ENCODE peak calls at places on chromosome 7, in six cellular contexts. Y is heart right ventricle; T is CD8-positive, alpha-beta T cell; Q is neuronal stem cell; N is prostate gland; F is thoracic aorta. L is an unnamed sample.

GRCh38 chr7:155943251-155943899 is 131.1 kb upstream of the SHH start:
- DNase-seq in Y (no peak), T (no peak), Q (no peak), N (no peak), F (no peak), L (no peak)

GRCh38 chr7:120743128-120743527 is 114.8 kb downstream of the TSPAN12 start:
- DNase-seq in Y (no peak), T (no peak), Q (no peak), N (no peak), F (no peak), L (no peak)

GRCh38 chr7:22429386-22429785 is 70.6 kb downstream of the STEAP1B start:
- DNase-seq in Y (no peak), T (no peak), Q (no peak), N (no peak), F (no peak), L (no peak)

GRCh38 chr7:23546897-23547572 is 15.3 kb upstream of the TRA2A start:
- DNase-seq in Y (peak; percentile 37), T (peak; percentile 64), Q (peak; percentile 88), N (peak; percentile 76), F (no peak), L (peak; percentile 60)

GRCh38 chr7:148633761-148634160 is 43.2 kb downstream of the C7orf33 start:
- DNase-seq in Y (no peak), T (no peak), Q (no peak), N (no peak), F (no peak), L (no peak)

GRCh38 chr7:135718794-135719436 is 9.1 kb downstream of the SLC13A4 start:
- DNase-seq in Y (no peak), T (no peak), Q (peak; percentile 50), N (no peak), F (no peak), L (no peak)

GRCh38 chr7:42456267-42456666 is 219.3 kb upstream of the GLI3 start:
- DNase-seq in Y (no peak), T (no peak), Q (no peak), N (no peak), F (no peak), L (no peak)

GRCh38 chr7:69630292-69630691 is 32.0 kb downstream of the AUTS2 start:
- DNase-seq in Y (no peak), T (no peak), Q (no peak), N (no peak), F (no peak), L (no peak)

GRCh38 chr7:73831656-73832579 is 1.1 kb downstream of the CLDN4 start:
- DNase-seq in Y (no peak), T (no peak), Q (no peak), N (peak; percentile 93), F (no peak), L (no peak)

GRCh38 chr7:22787936-22788335 is 34.7 kb downstream of the TOMM7 start:
- DNase-seq in Y (no peak), T (no peak), Q (no peak), N (no peak), F (no peak), L (no peak)

GRCh38 chr7:112272921-112273561 is 66.5 kb downstream of the ZNF277 start:
- DNase-seq in Y (peak; percentile 21), T (no peak), Q (no peak), N (no peak), F (no peak), L (no peak)

GRCh38 chr7:27689045-27689877 is 26.6 kb upstream of the HIBADH start:
- DNase-seq in Y (no peak), T (no peak), Q (peak; percentile 4), N (no peak), F (no peak), L (no peak)

GRCh38 chr7:42070068-42070467 is 166.9 kb downstream of the GLI3 start:
- DNase-seq in Y (no peak), T (no peak), Q (no peak), N (no peak), F (no peak), L (no peak)

GRCh38 chr7:6232534-6232933 is 39.9 kb downstream of the CYTH3 start:
- DNase-seq in Y (peak; percentile 49), T (no peak), Q (no peak), N (no peak), F (no peak), L (no peak)

GRCh38 chr7:42091461-42092229 is 145.4 kb downstream of the GLI3 start:
- DNase-seq in Y (no peak), T (no peak), Q (no peak), N (peak; percentile 72), F (no peak), L (no peak)

GRCh38 chr7:150415161-150416160 is 35.0 kb upstream of the GIMAP8 start:
- DNase-seq in Y (no peak), T (no peak), Q (no peak), N (no peak), F (no peak), L (no peak)

GRCh38 chr7:2185715-2186114 is 47.0 kb downstream of the MAD1L1 start:
- DNase-seq in Y (no peak), T (no peak), Q (no peak), N (no peak), F (no peak), L (no peak)

DNA sequence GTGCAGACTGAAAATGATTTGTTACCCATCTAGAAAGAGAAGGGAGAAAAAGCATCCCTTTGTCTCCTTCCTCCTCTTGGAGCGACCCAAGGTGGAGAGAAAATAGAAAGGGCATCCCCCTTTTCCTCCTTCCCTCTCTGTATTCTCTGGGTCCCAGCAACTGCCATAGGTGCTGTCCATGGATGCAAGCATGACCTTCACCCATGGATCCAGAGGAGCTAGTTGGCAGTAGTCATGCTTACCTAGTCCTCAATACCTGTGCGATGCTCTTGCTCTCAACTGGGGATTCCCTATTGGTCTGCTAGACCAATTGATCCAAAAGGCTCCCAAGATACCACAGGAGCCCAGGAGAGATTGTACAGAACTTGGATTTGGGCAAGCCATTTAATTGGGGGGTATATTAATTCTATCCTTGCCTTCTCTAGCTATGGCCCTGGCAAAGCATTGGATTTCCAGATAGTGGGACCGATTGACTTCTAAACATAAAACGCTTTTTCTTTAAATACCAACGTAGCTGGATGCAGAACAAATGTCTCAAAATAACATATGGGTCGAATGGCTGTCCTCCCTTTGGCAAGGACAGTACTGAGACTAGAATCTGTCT is 547.8 kb upstream of the IGFBP3 start:
- DNase-seq in Y (no peak), T (no peak), Q (no peak), N (no peak), F (no peak), L (no peak)
- H3K9me3 ChIP-seq in Y (peaks cover 89% of the 10 kb centered on the region), T (peaks cover 12% of the 10 kb centered on the region), Q (peaks cover 22% of the 10 kb centered on the region), N (no peaks in the 10 kb centered on the region), F (peaks cover 61% of the 10 kb centered on the region), L (peaks cover 67% of the 10 kb centered on the region)

GRCh38 chr7:50660830-50661175 is 95.6 kb upstream of the DDC start:
- DNase-seq in Y (no peak), T (no peak), Q (no peak), N (no peak), F (no peak), L (no peak)

GRCh38 chr7:50658696-50659095 is 93.5 kb upstream of the DDC start:
- DNase-seq in Y (no peak), T (no peak), Q (no peak), N (no peak), F (no peak), L (no peak)

GRCh38 chr7:50661345-50662058 is 96.3 kb upstream of the DDC start:
- DNase-seq in Y (no peak), T (no peak), Q (no peak), N (no peak), F (no peak), L (no peak)

GRCh38 chr7:50659329-50659965 is 94.2 kb upstream of the DDC start:
- DNase-seq in Y (no peak), T (no peak), Q (no peak), N (no peak), F (no peak), L (no peak)

DNA sequence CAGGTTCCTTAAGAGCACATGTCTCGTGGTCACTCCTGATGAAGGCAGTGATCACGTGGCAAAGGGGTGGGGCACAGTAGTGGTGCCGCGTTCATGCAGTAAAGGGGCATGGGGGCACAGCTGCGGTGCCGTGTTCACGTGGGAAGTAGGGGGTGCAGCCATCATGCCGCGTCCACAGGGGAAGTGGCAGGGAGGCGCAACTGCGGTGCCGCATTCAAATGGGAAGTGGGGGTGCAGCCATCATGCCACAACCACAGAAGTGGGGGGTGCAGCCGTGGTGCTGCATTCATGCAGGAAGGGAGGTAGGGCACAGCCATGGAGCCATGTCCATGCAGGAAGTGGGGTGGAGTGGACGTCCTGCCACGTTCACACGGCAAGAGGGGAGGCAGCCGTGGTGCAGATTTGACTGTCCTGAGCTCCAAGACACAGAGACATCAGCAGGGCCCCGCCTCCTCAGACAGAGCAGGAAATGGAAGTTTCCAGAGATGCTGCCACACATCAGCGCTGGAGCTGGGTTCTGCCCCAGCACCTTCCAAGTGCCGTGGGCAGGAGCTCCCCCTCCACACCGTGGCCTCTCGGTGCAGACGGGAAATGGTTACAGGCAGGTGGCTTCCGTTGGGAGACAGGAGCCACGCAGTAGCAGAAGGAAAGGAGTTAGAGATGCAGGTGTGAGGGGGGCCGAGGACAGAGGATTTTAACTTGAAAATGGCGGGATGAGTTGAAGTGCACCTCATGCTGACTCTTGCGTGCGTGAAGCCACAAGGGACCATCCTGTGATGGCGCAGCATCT is 95.0 kb upstream of the DDC start:
- DNase-seq in Y (no peak), T (peak; percentile 30), Q (no peak), N (no peak), F (no peak), L (no peak)
- H3K4me3 ChIP-seq in Y (no peak overlapping the region), T (peak overlapping the region; percentile 53), Q (no peak overlapping the region), N (no peak overlapping the region), F (peak overlapping the region; percentile 6), L (no peak overlapping the region)

DNA sequence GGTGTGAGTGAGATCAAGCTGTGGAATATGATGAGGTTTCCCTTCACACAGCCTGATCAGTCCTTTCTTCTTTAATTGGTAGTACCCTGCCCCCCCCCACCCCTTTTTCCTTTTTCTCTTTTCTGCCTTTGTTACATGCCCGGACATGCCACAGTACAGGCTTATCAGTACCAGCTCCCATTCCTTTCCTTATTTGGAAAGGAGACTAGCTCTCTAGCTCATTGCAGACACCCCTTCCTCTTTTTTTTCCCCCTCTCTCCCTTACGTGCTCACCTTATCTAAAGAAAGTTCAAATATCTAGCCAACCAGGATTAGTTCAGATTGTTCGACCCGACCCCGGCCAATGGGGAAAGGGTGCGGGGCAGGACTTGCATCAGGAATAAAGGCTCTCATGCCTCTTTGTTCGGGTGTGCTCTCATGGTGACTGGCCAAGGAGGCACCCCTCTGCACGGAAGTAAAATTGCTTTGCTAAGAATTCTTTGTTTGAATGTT is 230.4 kb downstream of the ACTR3B start:
- DNase-seq in Y (no peak), T (no peak), Q (peak; percentile 54), N (no peak), F (no peak), L (no peak)
- H3K9me3 ChIP-seq in Y (no peaks in the 10 kb centered on the region), T (no peaks in the 10 kb centered on the region), Q (no peaks in the 10 kb centered on the region), N (no peaks in the 10 kb centered on the region), F (no peaks in the 10 kb centered on the region), L (no peaks in the 10 kb centered on the region)

GRCh38 chr7:157464111-157464970 is 127.5 kb downstream of the DNAJB6 start:
- DNase-seq in Y (no peak), T (no peak), Q (no peak), N (no peak), F (no peak), L (no peak)

GRCh38 chr7:157466473-157467261 is 129.9 kb downstream of the DNAJB6 start:
- DNase-seq in Y (no peak), T (no peak), Q (no peak), N (no peak), F (no peak), L (no peak)

GRCh38 chr7:157467496-157468212 is 130.8 kb downstream of the DNAJB6 start:
- DNase-seq in Y (no peak), T (no peak), Q (no peak), N (no peak), F (no peak), L (no peak)

GRCh38 chr7:157464971-157465481 is 128.2 kb downstream of the DNAJB6 start:
- DNase-seq in Y (no peak), T (no peak), Q (no peak), N (no peak), F (no peak), L (no peak)

GRCh38 chr7:157465597-157466348 is 129.0 kb downstream of the DNAJB6 start:
- DNase-seq in Y (no peak), T (no peak), Q (no peak), N (no peak), F (no peak), L (no peak)
- H3K4me3 ChIP-seq in Y (no peak overlapping the region), T (no peak overlapping the region), Q (peak overlapping the region; percentile 41), N (no peak overlapping the region), F (no peak overlapping the region), L (no peak overlapping the region)

L was measured in psoas muscle.